ENCODE peak calls at places on chromosomes 3 and 15, in eight cellular contexts. O is NT2/D1, Q is mesendoderm, C is IMR-90, N is colonic mucosa, A is H9, Y is neural progenitor cell, J is fibroblast of lung. L is an unnamed sample. For H3K27me3 and H3K4me1, the result is how much of the 10 kb centered on the place peaks cover.

GRCh38 chr15:66935688-66936087 is 129.7 kb upstream of the SMAD3 start:
- DNase-seq in O (no peak), Q (no peak), C (no peak), N (no peak), A (no peak), Y (no peak), J (no peak), L (no peak)

GRCh38 chr15:70447927-70448698 is 315.2 kb downstream of the UACA start:
- DNase-seq in O (no peak), Q (no peak), C (no peak), N (peak), A (no peak), Y (no peak), J (no peak), L (no peak)

GRCh38 chr3:47778746-47779145 is 2.9 kb downstream of the SMARCC1 start:
- DNase-seq in O (no peak), Q (no peak), C (no peak), N (no peak), A (no peak), Y (no peak), J (no peak), L (no peak)

GRCh38 chr3:120048355-120048754 is 45.9 kb downstream of the GSK3B start:
- DNase-seq in O (no peak), Q (no peak), C (peak), N (no peak), A (no peak), Y (no peak), J (no peak), L (no peak)

GRCh38 chr3:113136071-113136470 is 75.3 kb upstream of the BOC start:
- DNase-seq in O (no peak), Q (peak), C (peak), N (no peak), A (no peak), Y (peak), J (peak), L (peak)

GRCh38 chr3:67118122-67118521 is 120.0 kb downstream of the KBTBD8 start:
- DNase-seq in O (no peak), Q (no peak), C (no peak), N (no peak), A (no peak), Y (no peak), J (no peak), L (no peak)

GRCh38 chr3:161388860-161389259 is 17.5 kb upstream of the SPTSSB start:
- DNase-seq in O (no peak), Q (no peak), C (no peak), N (no peak), A (no peak), Y (no peak), J (no peak), L (no peak)

GRCh38 chr3:81702126-81702525 is 59.3 kb downstream of the GBE1 start:
- DNase-seq in O (no peak), Q (no peak), C (no peak), N (no peak), A (no peak), Y (no peak), J (no peak), L (peak)

GRCh38 chr3:193812078-193812725 is 219.2 kb downstream of the OPA1 start:
- DNase-seq in O (peak), Q (peak), C (no peak), N (no peak), A (peak), Y (no peak), J (no peak), L (no peak)

GRCh38 chr3:149646181-149646766 is 11.6 kb downstream of the WWTR1 start:
- DNase-seq in O (no peak), Q (no peak), C (peak), N (no peak), A (no peak), Y (no peak), J (peak), L (no peak)

GRCh38 chr3:135929670-135930069 is 35.9 kb upstream of the PPP2R3A start:
- DNase-seq in O (no peak), Q (no peak), C (peak), N (no peak), A (no peak), Y (no peak), J (peak), L (peak)

GRCh38 chr3:69439683-69440270 is 53.9 kb upstream of the FRMD4B start:
- DNase-seq in O (no peak), Q (no peak), C (peak), N (no peak), A (no peak), Y (no peak), J (peak), L (peak)

GRCh38 chr15:75042730-75043508 is 19.5 kb downstream of the PPCDC start:
- DNase-seq in O (no peak), Q (peak), C (peak), N (peak), A (peak), Y (peak), J (no peak), L (peak)

GRCh38 chr3:150409125-150409526 is 1.0 kb downstream of the TSC22D2 start:
- DNase-seq in O (no peak), Q (no peak), C (no peak), N (no peak), A (no peak), Y (no peak), J (no peak), L (no peak)

GRCh38 chr3:70829101-70829500 is 516.7 kb upstream of the MDFIC2 start:
- DNase-seq in O (no peak), Q (no peak), C (peak), N (no peak), A (no peak), Y (no peak), J (peak), L (peak)

GRCh38 chr3:188233320-188233719 is 79.4 kb downstream of the LPP start:
- DNase-seq in O (no peak), Q (no peak), C (peak), N (no peak), A (no peak), Y (no peak), J (peak), L (no peak)

GRCh38 chr3:146277953-146278631 is 27.2 kb upstream of the PLSCR4 start:
- DNase-seq in O (no peak), Q (no peak), C (peak), N (no peak), A (no peak), Y (no peak), J (peak), L (peak)

GRCh38 chr3:8319935-8320634 is 181.5 kb upstream of the LMCD1 start:
- DNase-seq in O (no peak), Q (peak), C (peak), N (no peak), A (no peak), Y (no peak), J (peak), L (peak)

GRCh38 chr3:69143605-69144004 is 21.2 kb upstream of the LMOD3 start:
- DNase-seq in O (no peak), Q (peak), C (peak), N (no peak), A (no peak), Y (no peak), J (peak), L (peak)

GRCh38 chr3:157423337-157423736 is 13.3 kb upstream of the PTX3 start:
- DNase-seq in O (no peak), Q (no peak), C (peak), N (no peak), A (no peak), Y (no peak), J (no peak), L (peak)

GRCh38 chr3:190099099-190099498 is 21.6 kb downstream of the P3H2 start:
- DNase-seq in O (no peak), Q (no peak), C (no peak), N (no peak), A (no peak), Y (no peak), J (peak), L (peak)

GRCh38 chr15:52134502-52135144 is 22.0 kb upstream of the BCL2L10 start:
- DNase-seq in O (no peak), Q (no peak), C (no peak), N (no peak), A (no peak), Y (no peak), J (no peak), L (no peak)

GRCh38 chr3:169871129-169871886 is 1.6 kb upstream of the LRRC31 start:
- DNase-seq in O (no peak), Q (no peak), C (no peak), N (peak), A (no peak), Y (no peak), J (no peak), L (no peak)

GRCh38 chr3:58800940-58801339 is 134.4 kb upstream of the FAM3D start:
- DNase-seq in O (no peak), Q (no peak), C (no peak), N (no peak), A (no peak), Y (no peak), J (no peak), L (no peak)

GRCh38 chr3:183490653-183491052 is 62.2 kb upstream of the MCF2L2 start:
- DNase-seq in O (peak), Q (no peak), C (no peak), N (peak), A (peak), Y (no peak), J (no peak), L (no peak)

GRCh38 chr3:39839504-39839903 is 30.1 kb downstream of the MYRIP start:
- DNase-seq in O (no peak), Q (no peak), C (no peak), N (no peak), A (no peak), Y (no peak), J (no peak), L (no peak)

GRCh38 chr15:100880897-100881242 is 1.2 kb downstream of the ALDH1A3 start:
- DNase-seq in O (no peak), Q (no peak), C (no peak), N (no peak), A (no peak), Y (peak), J (no peak), L (no peak)

GRCh38 chr3:117285721-117286120 is 576.1 kb downstream of the TUSC7 start:
- DNase-seq in O (no peak), Q (no peak), C (no peak), N (no peak), A (no peak), Y (no peak), J (no peak), L (no peak)

GRCh38 chr3:43879166-43879565 is 188.4 kb downstream of the ABHD5 start:
- DNase-seq in O (peak), Q (peak), C (no peak), N (no peak), A (peak), Y (peak), J (no peak), L (no peak)

GRCh38 chr3:43582876-43583275 is 38.9 kb downstream of the ANO10 start:
- DNase-seq in O (no peak), Q (no peak), C (peak), N (no peak), A (no peak), Y (no peak), J (no peak), L (no peak)

GRCh38 chr3:59783468-59783988 is 733.7 kb upstream of the CFAP20DC start:
- DNase-seq in O (no peak), Q (no peak), C (no peak), N (no peak), A (no peak), Y (no peak), J (no peak), L (no peak)

GRCh38 chr3:139540686-139541085 is 1.1 kb upstream of the RBP1 start:
- DNase-seq in O (no peak), Q (peak), C (no peak), N (no peak), A (no peak), Y (no peak), J (no peak), L (no peak)

GRCh38 chr15:37101634-37102314 is 1.4 kb upstream of the MEIS2 start:
- DNase-seq in O (no peak), Q (peak), C (peak), N (peak), A (peak), Y (peak), J (peak), L (peak)

GRCh38 chr3:44079916-44080315 is 161.8 kb upstream of the TOPAZ1 start:
- DNase-seq in O (no peak), Q (no peak), C (no peak), N (no peak), A (no peak), Y (no peak), J (no peak), L (no peak)

GRCh38 chr3:42507252-42507651 is 4.8 kb downstream of the VIPR1 start:
- DNase-seq in O (no peak), Q (peak), C (no peak), N (peak), A (peak), Y (no peak), J (no peak), L (no peak)

GRCh38 chr3:187989458-187990153 is 164.4 kb upstream of the LPP start:
- DNase-seq in O (peak), Q (peak), C (no peak), N (no peak), A (peak), Y (peak), J (no peak), L (no peak)

GRCh38 chr15:77355321-77355720 is 64.6 kb downstream of the PEAK1 start:
- DNase-seq in O (no peak), Q (no peak), C (no peak), N (no peak), A (no peak), Y (no peak), J (no peak), L (no peak)

GRCh38 chr15:31484986-31485385 is 158.4 kb downstream of the KLF13 start:
- DNase-seq in O (no peak), Q (no peak), C (no peak), N (peak), A (peak), Y (no peak), J (no peak), L (no peak)

GRCh38 chr15:31485431-31485830 is 158.8 kb downstream of the KLF13 start:
- DNase-seq in O (no peak), Q (no peak), C (no peak), N (peak), A (peak), Y (no peak), J (no peak), L (no peak)

GRCh38 chr15:31483924-31484368 is 157.3 kb downstream of the KLF13 start:
- DNase-seq in O (no peak), Q (peak), C (no peak), N (no peak), A (peak), Y (no peak), J (no peak), L (no peak)

GRCh38 chr15:31483053-31483923 is 156.7 kb downstream of the KLF13 start:
- DNase-seq in O (no peak), Q (no peak), C (no peak), N (peak), A (peak), Y (no peak), J (no peak), L (peak)

DNA sequence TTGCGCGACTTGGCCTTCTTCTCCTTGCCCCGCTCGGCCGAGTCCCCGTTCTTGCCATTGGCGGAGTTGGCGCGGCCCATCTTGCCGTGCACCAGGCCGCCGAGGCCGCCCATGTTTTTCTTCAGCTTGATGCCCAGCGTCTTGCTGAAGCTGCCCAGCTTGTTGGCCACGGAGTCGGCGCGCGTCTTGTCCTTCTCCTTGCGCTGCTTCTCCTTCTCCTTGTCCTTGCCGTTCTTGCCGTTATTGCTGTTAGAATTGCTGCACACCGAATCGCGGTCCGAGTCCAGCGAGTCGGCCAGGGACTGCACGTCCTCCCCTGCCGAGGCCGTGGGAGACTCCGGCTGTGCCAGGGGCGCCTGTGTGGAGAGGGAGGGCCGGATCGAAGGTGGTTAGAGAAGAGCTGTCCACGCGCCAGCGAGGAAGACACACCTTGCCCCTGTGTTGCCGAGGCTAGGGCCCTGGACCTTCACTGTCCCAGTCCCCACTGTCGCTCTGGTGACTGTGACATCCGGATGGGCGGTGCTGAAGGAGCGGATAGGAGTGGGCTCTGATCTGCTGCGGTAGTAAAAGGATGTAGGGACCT is 157.8 kb downstream of the KLF13 start:
- DNase-seq in O (no peak), Q (no peak), C (no peak), N (peak), A (peak), Y (no peak), J (no peak), L (no peak)
- H3K27me3 ChIP-seq in O (under half), Q (under half), C (under half), N (under half), A (under half), Y (under half), J (under half), L (under half)

GRCh38 chr15:78878356-78878755 is 5.7 kb downstream of the MORF4L1 start:
- DNase-seq in O (no peak), Q (no peak), C (peak), N (no peak), A (no peak), Y (no peak), J (peak), L (no peak)

GRCh38 chr15:78880828-78881227 is 8.1 kb downstream of the MORF4L1 start:
- DNase-seq in O (no peak), Q (no peak), C (peak), N (no peak), A (no peak), Y (no peak), J (peak), L (peak)

GRCh38 chr15:78881681-78882080 is 9.0 kb downstream of the MORF4L1 start:
- DNase-seq in O (no peak), Q (no peak), C (no peak), N (no peak), A (no peak), Y (no peak), J (no peak), L (no peak)

GRCh38 chr15:78879517-78880241 is 7.0 kb downstream of the MORF4L1 start:
- DNase-seq in O (no peak), Q (no peak), C (peak), N (no peak), A (no peak), Y (no peak), J (peak), L (no peak)

GRCh38 chr15:78880242-78880533 is 7.5 kb downstream of the MORF4L1 start:
- DNase-seq in O (no peak), Q (no peak), C (peak), N (no peak), A (no peak), Y (no peak), J (peak), L (peak)
- H3K4me1 ChIP-seq in O (under half), Q (under half), C (under half), N (under half), A (under half), Y (under half), J (under half), L (half or more)

DNA sequence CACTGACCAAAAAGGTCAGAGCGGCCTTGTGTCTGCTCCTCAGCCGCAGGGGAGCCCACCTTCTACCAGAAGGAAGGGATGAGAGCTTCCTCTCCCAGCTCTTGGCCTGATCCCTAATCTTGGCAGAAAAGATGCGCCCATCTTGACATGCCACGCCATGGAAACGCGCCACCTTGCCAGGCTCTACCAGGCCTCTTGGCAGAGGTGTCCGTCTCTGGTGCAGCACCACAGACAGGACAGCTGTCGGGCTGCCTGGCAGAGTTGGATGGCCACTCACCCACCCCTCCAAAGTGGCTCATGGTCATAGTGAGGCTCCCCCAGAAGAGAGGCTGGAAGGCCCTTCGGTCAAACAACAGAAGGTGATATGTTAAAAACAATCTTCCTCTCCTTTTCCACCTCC is 105.2 kb downstream of the LIPC start:
- DNase-seq in O (no peak), Q (no peak), C (no peak), N (no peak), A (no peak), Y (no peak), J (no peak), L (no peak)
- H3K9ac ChIP-seq in O (no peak), Q (no peak), C (no peak), N (no peak), A (no peak), Y (no peak), J (no peak), L (no peak)

GRCh38 chr15:73804421-73804820 is 51.3 kb upstream of the INSYN1 start:
- DNase-seq in O (no peak), Q (no peak), C (no peak), N (no peak), A (no peak), Y (peak), J (no peak), L (no peak)
- H3K27me3 ChIP-seq in O (under half), Q (under half), C (under half), N (under half), A (under half), Y (under half), J (under half), L (under half)

GRCh38 chr3:50356553-50356952 is 2.8 kb downstream of the TMEM115 start:
- DNase-seq in O (no peak), Q (no peak), C (no peak), N (peak), A (no peak), Y (no peak), J (peak), L (no peak)
- H3K4me1 ChIP-seq in O (under half), Q (under half), C (under half), N (under half), A (under half), Y (under half), J (under half), L (under half)

DNA sequence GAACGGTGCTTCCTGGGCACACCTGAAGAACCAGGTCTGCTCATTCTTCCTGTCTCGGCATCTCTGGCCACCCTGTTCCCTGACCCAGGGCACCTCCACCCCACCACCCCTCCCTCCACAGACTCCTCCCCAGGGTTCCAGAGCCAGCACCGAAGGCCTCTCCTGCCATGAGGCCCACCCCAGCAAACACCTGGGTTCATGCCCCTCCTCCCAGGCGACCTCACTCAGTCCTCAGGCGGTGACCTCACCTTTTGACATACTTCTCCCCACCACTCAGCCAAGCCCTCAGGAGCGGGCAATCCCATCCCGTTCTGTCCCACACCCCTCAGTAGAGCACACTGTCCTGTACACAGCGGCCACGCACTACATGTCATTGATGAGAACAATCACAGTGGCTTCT is 72.3 kb downstream of the RPN1 start:
- DNase-seq in O (no peak), Q (peak), C (no peak), N (no peak), A (no peak), Y (peak), J (no peak), L (no peak)
- H3K9ac ChIP-seq in O (no peak), Q (no peak), C (no peak), N (no peak), A (no peak), Y (no peak), J (no peak), L (no peak)

GRCh38 chr3:134677196-134677986 is 26.6 kb upstream of the KY start:
- DNase-seq in O (peak), Q (peak), C (no peak), N (peak), A (peak), Y (peak), J (no peak), L (no peak)
- H3K27me3 ChIP-seq in O (under half), Q (under half), C (under half), N (under half), A (under half), Y (under half), J (under half), L (under half)

GRCh38 chr3:112117826-112118571 is 15.0 kb downstream of the GCSAM start:
- DNase-seq in O (no peak), Q (peak), C (no peak), N (no peak), A (peak), Y (peak), J (no peak), L (no peak)
- H3K4me1 ChIP-seq in O (under half), Q (under half), C (under half), N (under half), A (under half), Y (under half), J (under half), L (under half)